ENCODE peak calls at places on chromosomes 16 and 17, in five cellular contexts. X is small intestine; Z is AG20443; F is CD4-positive, alpha-beta T cell; J is NCI-H748 treated with DMSO at 0.1 percent for 48 hours. I is an unnamed sample.

GRCh38 chr16:72162105-72162680 is 9.8 kb downstream of the PMFBP1 start:
- DNase-seq in X (peak), Z (no peak), F (no peak), J (no peak), I (no peak)

GRCh38 chr17:17575360-17576251 is 15.9 kb downstream of the PEMT start:
- DNase-seq in X (peak), Z (no peak), F (no peak), J (no peak), I (no peak)

GRCh38 chr17:1792495-1793446 is 30.9 kb downstream of the SERPINF1 start:
- DNase-seq in X (peak), Z (no peak), F (no peak), J (no peak), I (no peak)

GRCh38 chr17:4364622-4365041 is 1.8 kb downstream of the UBE2G1 start:
- DNase-seq in X (no peak), Z (no peak), F (no peak), J (no peak), I (no peak)

GRCh38 chr16:58461640-58462039 is 38.3 kb upstream of the NDRG4 start:
- DNase-seq in X (no peak), Z (no peak), F (no peak), J (no peak), I (no peak)

GRCh38 chr17:75869282-75870141 is 8.9 kb downstream of the TRIM47 start:
- DNase-seq in X (peak), Z (peak), F (no peak), J (no peak), I (no peak)

GRCh38 chr17:18356624-18357023 is 6.7 kb downstream of the SHMT1 start:
- DNase-seq in X (no peak), Z (peak), F (no peak), J (no peak), I (no peak)

GRCh38 chr17:74403512-74404137 is 28.3 kb upstream of the GPRC5C start:
- DNase-seq in X (no peak), Z (no peak), F (no peak), J (no peak), I (no peak)

GRCh38 chr17:39813631-39814030 is 50.5 kb downstream of the IKZF3 start:
- DNase-seq in X (peak), Z (no peak), F (peak), J (no peak), I (no peak)

GRCh38 chr16:54290203-54291106 is 3.9 kb upstream of the IRX3 start:
- DNase-seq in X (no peak), Z (no peak), F (no peak), J (no peak), I (no peak)

GRCh38 chr17:10081571-10082169 is 116.7 kb downstream of the GAS7 start:
- DNase-seq in X (no peak), Z (no peak), F (no peak), J (no peak), I (no peak)

GRCh38 chr17:70405492-70406220 is 236.3 kb downstream of the KCNJ2 start:
- DNase-seq in X (no peak), Z (peak), F (no peak), J (no peak), I (peak)

GRCh38 chr17:13114601-13115024 is 96.8 kb upstream of the ELAC2 start:
- DNase-seq in X (peak), Z (peak), F (no peak), J (peak), I (no peak)

GRCh38 chr16:31402687-31403086 is 9.6 kb downstream of the ITGAD start:
- DNase-seq in X (no peak), Z (no peak), F (no peak), J (no peak), I (no peak)

I was measured in AML-193.